ENCODE peak calls at places on chromosome 12, in seven cellular contexts. R, I, V, D, N, B and G are unnamed samples.

GRCh38 chr12:8687846-8688601 is 9.8 kb upstream of the RIMKLB start:
- DNase-seq in D (peak), N (no peak), I (peak), B (peak), V (peak), R (peak), G (no peak)

GRCh38 chr12:50132505-50133135 is 20.6 kb downstream of the COX14 start:
- DNase-seq in V (no peak), R (no peak), N (no peak), I (peak), D (no peak), B (no peak), G (peak)

GRCh38 chr12:47808049-47808448 is 11.7 kb downstream of the HDAC7 start:
- DNase-seq in I (no peak), D (peak), R (peak), V (no peak), N (peak), B (peak), G (peak)

GRCh38 chr12:114671664-114672476 is 12.1 kb downstream of the TBX3 start:
- DNase-seq in B (peak), R (no peak), V (no peak), D (no peak), N (no peak), I (no peak), G (no peak)

GRCh38 chr12:11652351-11653040 is 3.0 kb downstream of the ETV6 start:
- DNase-seq in R (peak), V (no peak), D (no peak), I (no peak), N (peak), B (no peak), G (no peak)

GRCh38 chr12:94553130-94553519 is 93.5 kb upstream of the CEP83 start:
- DNase-seq in N (peak), I (no peak), R (peak), B (peak), D (no peak), V (no peak), G (no peak)

GRCh38 chr12:5789469-5789968 is 155.5 kb downstream of the ANO2 start:
- DNase-seq in I (no peak), B (no peak), R (no peak), V (no peak), N (no peak), D (peak), G (no peak)

GRCh38 chr12:126831115-126831514 is 1435.9 kb upstream of the TMEM132C start:
- DNase-seq in D (no peak), N (no peak), I (no peak), V (no peak), R (no peak), B (no peak), G (no peak)

DNA sequence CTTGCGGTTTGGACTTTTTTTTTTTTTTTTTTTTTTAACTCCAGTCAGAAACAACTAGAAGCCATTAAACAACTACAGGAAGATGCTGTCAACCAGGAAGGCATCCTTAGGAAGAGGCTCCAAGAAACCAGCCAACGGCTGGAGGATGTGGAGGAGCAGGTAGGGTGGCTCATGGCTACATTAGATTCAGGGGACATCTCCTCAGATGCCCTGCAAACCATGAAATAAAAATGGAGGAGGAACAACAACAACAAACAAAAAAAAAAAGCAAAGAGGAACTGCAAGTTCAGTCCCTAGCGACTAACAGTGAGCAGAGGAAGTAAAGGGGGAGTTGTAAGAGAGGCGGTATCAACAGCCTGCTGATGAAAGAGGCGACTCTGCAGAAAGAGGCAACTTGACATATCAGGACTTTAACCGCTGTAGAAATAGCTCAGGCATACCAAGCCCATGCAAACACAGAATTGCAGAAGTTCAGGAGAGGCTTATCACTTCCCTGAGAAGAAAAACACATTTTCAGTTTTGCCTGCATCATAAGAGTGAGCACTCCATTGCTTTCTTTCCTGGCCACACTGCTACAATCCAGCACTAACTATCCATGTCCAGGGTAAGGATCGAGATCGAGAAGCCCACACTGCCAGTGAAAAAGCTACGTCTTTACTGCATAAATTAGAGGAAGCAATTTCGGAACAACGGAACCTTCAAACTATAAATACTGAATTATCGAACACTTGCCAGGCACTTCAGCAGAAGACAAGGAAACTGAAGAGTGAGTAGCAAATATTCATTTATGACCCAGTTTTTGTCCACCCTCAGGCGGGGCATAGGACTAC is 103.5 kb upstream of the BCAT1 start:
- DNase-seq in V (no peak), D (peak), B (no peak), N (peak), R (no peak), I (no peak), G (no peak)
- H3K4me3 ChIP-seq in V (no peak), D (no peak), B (peak), N (peak), R (no peak), I (no peak), G (peak)

DNA sequence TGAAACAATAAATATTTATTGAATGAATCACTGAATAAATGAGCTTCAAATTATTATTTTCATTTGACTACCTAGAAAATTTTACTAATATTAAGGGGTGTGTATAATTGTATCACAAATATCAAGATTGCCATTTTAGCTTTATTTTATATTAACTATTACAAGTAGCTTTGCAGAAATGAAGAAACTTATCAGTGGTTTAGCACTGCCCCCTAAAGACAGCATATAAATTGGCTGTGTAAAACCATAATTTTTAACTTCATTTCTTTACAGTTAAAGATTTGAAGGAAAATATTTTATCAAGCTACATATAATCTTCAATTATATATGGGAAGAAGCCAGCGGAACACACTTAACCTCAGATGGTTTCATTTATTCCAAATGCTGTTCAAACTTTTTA is 11.4 kb downstream of the GARIN6 start:
- DNase-seq in R (no peak), I (peak), B (no peak), V (no peak), D (no peak), N (no peak), G (no peak)
- TF ChIP-seq CTCF in R (no peak), I (peak), B (no peak), V (peak), D (no peak), N (no peak), G (no peak)

GRCh38 chr12:32535260-32535999 is 136.1 kb downstream of the FGD4 start:
- DNase-seq in D (peak), N (peak), V (peak), R (peak), B (peak), I (peak), G (peak)
- H3K4me3 ChIP-seq in D (peak), N (peak), V (peak), R (peak), B (peak), I (peak), G (no peak)

DNA sequence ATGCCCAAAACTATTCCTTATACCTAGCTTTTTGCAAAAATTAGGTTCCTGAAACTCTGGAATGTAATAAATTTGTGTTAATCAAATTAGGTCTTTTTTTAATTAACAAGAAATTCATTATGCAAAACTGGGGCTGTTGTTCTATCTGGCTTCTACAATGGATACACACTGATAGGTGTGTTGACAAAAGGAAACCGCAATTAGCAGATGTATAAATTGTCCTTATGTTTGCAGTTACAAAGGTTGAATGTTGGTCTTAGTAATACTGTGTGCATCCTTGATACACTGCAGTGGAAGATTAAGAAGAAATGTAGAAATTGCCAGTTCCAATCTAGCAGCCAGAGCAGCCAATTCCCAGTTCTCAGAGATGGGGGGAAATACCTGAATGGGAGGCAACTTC is 89.1 kb downstream of the DUSP6 start:
- DNase-seq in I (no peak), V (no peak), N (no peak), B (no peak), D (no peak), R (no peak), G (no peak)
- TF ChIP-seq CTCF in I (no peak), V (no peak), N (no peak), B (no peak), D (no peak), R (no peak), G (no peak)

GRCh38 chr12:1690578-1691122 is at the start of gene ADIPOR2:
- DNase-seq in I (peak), N (peak), D (peak), R (peak), V (peak), B (peak), G (peak)

GRCh38 chr12:1695836-1696670 is 5.2 kb downstream of the ADIPOR2 start:
- DNase-seq in R (peak), B (no peak), N (no peak), I (no peak), V (no peak), D (no peak), G (no peak)

GRCh38 chr12:1691123-1692007 is 495 bp downstream of the ADIPOR2 start:
- DNase-seq in I (peak), D (peak), N (peak), V (peak), B (peak), R (peak), G (peak)

GRCh38 chr12:1692895-1693294 is 2.0 kb downstream of the ADIPOR2 start:
- DNase-seq in I (no peak), B (no peak), R (no peak), D (no peak), V (no peak), N (no peak), G (no peak)

DNA sequence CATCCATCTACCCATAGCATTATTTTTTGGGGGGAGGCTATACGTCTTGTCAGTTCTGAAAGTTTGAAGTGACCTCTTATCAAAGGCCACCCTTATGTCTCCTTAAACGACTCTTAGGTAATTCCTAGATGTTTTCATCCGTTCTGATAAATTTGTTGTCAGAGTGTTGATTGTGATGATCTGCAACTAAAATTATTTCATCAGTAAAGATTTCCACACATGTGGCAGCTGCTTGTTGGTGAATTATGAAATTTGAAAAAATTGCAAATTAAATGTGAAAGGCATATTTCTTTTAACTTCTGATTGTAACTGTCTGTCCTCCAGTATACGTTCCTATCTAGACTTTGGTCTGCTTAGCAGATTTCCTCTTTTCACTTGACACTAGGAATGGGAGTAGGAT is 1.4 kb downstream of the ADIPOR2 start:
- DNase-seq in R (no peak), V (no peak), D (no peak), I (no peak), N (no peak), B (no peak), G (no peak)
- H3K4me3 ChIP-seq in R (peak), V (peak), D (no peak), I (peak), N (no peak), B (peak), G (no peak)

GRCh38 chr12:85807681-85808228 is 28.5 kb downstream of the RASSF9 start:
- DNase-seq in I (no peak), V (no peak), D (no peak), R (no peak), B (no peak), N (no peak), G (no peak)

GRCh38 chr12:85803231-85803630 is 33.0 kb downstream of the RASSF9 start:
- DNase-seq in B (no peak), N (no peak), D (no peak), R (peak), V (no peak), I (peak), G (no peak)

GRCh38 chr12:85803923-85804322 is 32.3 kb downstream of the RASSF9 start:
- DNase-seq in D (no peak), B (no peak), N (no peak), I (no peak), R (no peak), V (no peak), G (no peak)

GRCh38 chr12:85805654-85806053 is 30.6 kb downstream of the RASSF9 start:
- DNase-seq in N (no peak), R (no peak), B (peak), D (no peak), I (no peak), V (no peak), G (no peak)

GRCh38 chr12:85804663-85805062 is 31.5 kb downstream of the RASSF9 start:
- DNase-seq in R (no peak), B (no peak), D (no peak), I (peak), N (no peak), V (no peak), G (no peak)
- TF ChIP-seq CTCF in R (no peak), B (no peak), D (no peak), I (no peak), N (no peak), V (no peak), G (no peak)

DNA sequence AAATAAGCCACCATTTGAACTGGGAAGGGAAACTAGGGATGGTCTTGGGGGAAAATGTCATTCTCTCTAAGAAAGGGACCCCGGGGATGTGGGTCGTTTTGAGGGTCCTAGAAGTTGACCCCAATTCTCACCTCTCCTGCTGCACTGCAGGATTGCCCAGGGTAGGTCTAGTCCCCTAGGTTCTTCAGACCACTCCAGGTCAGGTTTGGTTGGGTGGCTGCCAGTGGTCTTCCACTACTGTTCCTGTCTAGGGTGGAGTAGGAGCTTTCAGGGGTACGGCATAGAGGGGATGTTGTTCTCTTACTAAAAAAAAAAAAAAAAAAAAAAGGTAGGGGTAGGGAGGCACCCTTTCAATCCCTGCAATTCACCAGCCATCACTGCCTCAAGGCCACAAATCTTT is 7.3 kb downstream of the HOXC8 start:
- DNase-seq in R (no peak), V (no peak), D (no peak), B (no peak), I (no peak), N (no peak), G (no peak)
- H3K4me3 ChIP-seq in R (no peak), V (peak), D (no peak), B (peak), I (peak), N (no peak), G (no peak)

GRCh38 chr12:52975820-52976573 is 27.1 kb downstream of the KRT18 start:
- DNase-seq in I (peak), R (peak), V (no peak), B (no peak), N (peak), D (no peak), G (peak)
- TF ChIP-seq CTCF in I (peak), R (peak), V (peak), B (no peak), N (peak), D (no peak), G (peak)

GRCh38 chr12:67070307-67070600 is 198.9 kb upstream of the CAND1 start:
- DNase-seq in V (no peak), N (no peak), D (no peak), B (no peak), R (no peak), I (no peak), G (no peak)
- H3K4me3 ChIP-seq in V (peak), N (no peak), D (no peak), B (no peak), R (no peak), I (no peak), G (no peak)